ENCODE peak calls at places on chromosomes 6 and 20, in ten cellular contexts. One of them, this sample, is unnamed.

GRCh38 chr6:137315081-137315480 is 95.9 kb upstream of the IFNGR1 start:
- DNase-seq in activated CD8-positive, alpha-beta memory T cell treated with anti-CD3 and anti-CD28 coated beads, Interleukin-2, amount 10 ng/mL, durations not matched to agents 7 days and 5 days: no peak
- DNase-seq in NCI-H345: peak
- DNase-seq in NCI-H1105 treated with DMSO at 0.1 percent for 48 hours: no peak
- DNase-seq in heart right ventricle: no peak
- DNase-seq in nucleus accumbens: no peak
- DNase-seq in epithelial cell of esophagus: no peak
- DNase-seq in HFFc6: no peak
- DNase-seq in HEK293T: no peak
- DNase-seq in NCI-H774: no peak
- DNase-seq in this sample: no peak

GRCh38 chr6:16762547-16763477 is 1.6 kb upstream of the ATXN1 start:
- DNase-seq in NCI-H1105 treated with DMSO at 0.1 percent for 48 hours: peak
- DNase-seq in NCI-H345: peak
- DNase-seq in epithelial cell of esophagus: peak
- DNase-seq in HFFc6: peak
- DNase-seq in heart right ventricle: peak
- DNase-seq in activated CD8-positive, alpha-beta memory T cell treated with anti-CD3 and anti-CD28 coated beads, Interleukin-2, amount 10 ng/mL, durations not matched to agents 7 days and 5 days: peak
- DNase-seq in nucleus accumbens: no peak
- DNase-seq in NCI-H774: peak
- DNase-seq in HEK293T: peak
- DNase-seq in this sample: no peak

GRCh38 chr20:33666293-33667244 is at the start of gene ACTL10:
- DNase-seq in NCI-H774: peak
- DNase-seq in activated CD8-positive, alpha-beta memory T cell treated with anti-CD3 and anti-CD28 coated beads, Interleukin-2, amount 10 ng/mL, durations not matched to agents 7 days and 5 days: peak
- DNase-seq in HEK293T: peak
- DNase-seq in epithelial cell of esophagus: peak
- DNase-seq in heart right ventricle: peak
- DNase-seq in NCI-H1105 treated with DMSO at 0.1 percent for 48 hours: peak
- DNase-seq in NCI-H345: peak
- DNase-seq in HFFc6: peak
- DNase-seq in nucleus accumbens: peak
- DNase-seq in this sample: no peak

GRCh38 chr20:34281177-34281576 is 22.0 kb downstream of the AHCY start:
- DNase-seq in NCI-H1105 treated with DMSO at 0.1 percent for 48 hours: no peak
- DNase-seq in heart right ventricle: no peak
- DNase-seq in NCI-H774: no peak
- DNase-seq in NCI-H345: no peak
- DNase-seq in nucleus accumbens: no peak
- DNase-seq in HFFc6: no peak
- DNase-seq in epithelial cell of esophagus: no peak
- DNase-seq in HEK293T: no peak
- DNase-seq in activated CD8-positive, alpha-beta memory T cell treated with anti-CD3 and anti-CD28 coated beads, Interleukin-2, amount 10 ng/mL, durations not matched to agents 7 days and 5 days: no peak
- DNase-seq in this sample: no peak

GRCh38 chr6:41504526-41505021 is 41.6 kb upstream of the FOXP4 start:
- DNase-seq in epithelial cell of esophagus: no peak
- DNase-seq in NCI-H774: no peak
- DNase-seq in HFFc6: no peak
- DNase-seq in HEK293T: no peak
- DNase-seq in NCI-H1105 treated with DMSO at 0.1 percent for 48 hours: peak
- DNase-seq in NCI-H345: no peak
- DNase-seq in heart right ventricle: no peak
- DNase-seq in nucleus accumbens: no peak
- DNase-seq in activated CD8-positive, alpha-beta memory T cell treated with anti-CD3 and anti-CD28 coated beads, Interleukin-2, amount 10 ng/mL, durations not matched to agents 7 days and 5 days: no peak
- DNase-seq in this sample: no peak

GRCh38 chr6:99393698-99394531 is at the start of gene COQ3:
- DNase-seq in NCI-H774: peak
- DNase-seq in NCI-H345: peak
- DNase-seq in HFFc6: peak
- DNase-seq in nucleus accumbens: peak
- DNase-seq in heart right ventricle: peak
- DNase-seq in epithelial cell of esophagus: peak
- DNase-seq in activated CD8-positive, alpha-beta memory T cell treated with anti-CD3 and anti-CD28 coated beads, Interleukin-2, amount 10 ng/mL, durations not matched to agents 7 days and 5 days: peak
- DNase-seq in HEK293T: peak
- DNase-seq in NCI-H1105 treated with DMSO at 0.1 percent for 48 hours: peak
- DNase-seq in this sample: peak

GRCh38 chr6:38973178-38974057 is 75.2 kb upstream of the GLP1R start:
- DNase-seq in heart right ventricle: peak
- DNase-seq in NCI-H1105 treated with DMSO at 0.1 percent for 48 hours: peak
- DNase-seq in nucleus accumbens: no peak
- DNase-seq in HEK293T: peak
- DNase-seq in HFFc6: peak
- DNase-seq in activated CD8-positive, alpha-beta memory T cell treated with anti-CD3 and anti-CD28 coated beads, Interleukin-2, amount 10 ng/mL, durations not matched to agents 7 days and 5 days: peak
- DNase-seq in epithelial cell of esophagus: peak
- DNase-seq in NCI-H774: peak
- DNase-seq in NCI-H345: peak
- DNase-seq in this sample: peak

GRCh38 chr6:116218172-116218633 is 35.7 kb downstream of the TSPYL4 start:
- DNase-seq in heart right ventricle: no peak
- DNase-seq in HEK293T: no peak
- DNase-seq in epithelial cell of esophagus: peak
- DNase-seq in NCI-H774: peak
- DNase-seq in NCI-H1105 treated with DMSO at 0.1 percent for 48 hours: peak
- DNase-seq in nucleus accumbens: no peak
- DNase-seq in HFFc6: peak
- DNase-seq in activated CD8-positive, alpha-beta memory T cell treated with anti-CD3 and anti-CD28 coated beads, Interleukin-2, amount 10 ng/mL, durations not matched to agents 7 days and 5 days: no peak
- DNase-seq in NCI-H345: no peak
- DNase-seq in this sample: no peak

GRCh38 chr20:49560186-49560585 is 7.8 kb downstream of the PTGIS start:
- DNase-seq in HFFc6: no peak
- DNase-seq in activated CD8-positive, alpha-beta memory T cell treated with anti-CD3 and anti-CD28 coated beads, Interleukin-2, amount 10 ng/mL, durations not matched to agents 7 days and 5 days: no peak
- DNase-seq in HEK293T: no peak
- DNase-seq in nucleus accumbens: no peak
- DNase-seq in NCI-H774: no peak
- DNase-seq in epithelial cell of esophagus: no peak
- DNase-seq in NCI-H345: no peak
- DNase-seq in heart right ventricle: no peak
- DNase-seq in NCI-H1105 treated with DMSO at 0.1 percent for 48 hours: no peak
- DNase-seq in this sample: no peak

GRCh38 chr6:116475151-116475550 is 14.0 kb downstream of the CALHM6 start:
- DNase-seq in nucleus accumbens: no peak
- DNase-seq in heart right ventricle: no peak
- DNase-seq in NCI-H345: no peak
- DNase-seq in epithelial cell of esophagus: no peak
- DNase-seq in HFFc6: no peak
- DNase-seq in NCI-H774: no peak
- DNase-seq in HEK293T: no peak
- DNase-seq in activated CD8-positive, alpha-beta memory T cell treated with anti-CD3 and anti-CD28 coated beads, Interleukin-2, amount 10 ng/mL, durations not matched to agents 7 days and 5 days: no peak
- DNase-seq in NCI-H1105 treated with DMSO at 0.1 percent for 48 hours: no peak
- DNase-seq in this sample: no peak

GRCh38 chr6:50007821-50008220 is 14.0 kb downstream of the DEFB110 start:
- DNase-seq in NCI-H345: no peak
- DNase-seq in nucleus accumbens: no peak
- DNase-seq in HFFc6: no peak
- DNase-seq in HEK293T: no peak
- DNase-seq in epithelial cell of esophagus: peak
- DNase-seq in NCI-H774: no peak
- DNase-seq in NCI-H1105 treated with DMSO at 0.1 percent for 48 hours: no peak
- DNase-seq in activated CD8-positive, alpha-beta memory T cell treated with anti-CD3 and anti-CD28 coated beads, Interleukin-2, amount 10 ng/mL, durations not matched to agents 7 days and 5 days: no peak
- DNase-seq in heart right ventricle: no peak
- DNase-seq in this sample: no peak

GRCh38 chr20:5061209-5061608 is 58.5 kb downstream of the PCNA start:
- DNase-seq in nucleus accumbens: no peak
- DNase-seq in heart right ventricle: no peak
- DNase-seq in NCI-H1105 treated with DMSO at 0.1 percent for 48 hours: no peak
- DNase-seq in epithelial cell of esophagus: peak
- DNase-seq in HFFc6: peak
- DNase-seq in activated CD8-positive, alpha-beta memory T cell treated with anti-CD3 and anti-CD28 coated beads, Interleukin-2, amount 10 ng/mL, durations not matched to agents 7 days and 5 days: no peak
- DNase-seq in NCI-H774: no peak
- DNase-seq in NCI-H345: no peak
- DNase-seq in HEK293T: no peak
- DNase-seq in this sample: no peak

GRCh38 chr20:20520776-20521175 is 152.9 kb downstream of the INSM1 start:
- DNase-seq in nucleus accumbens: no peak
- DNase-seq in HFFc6: peak
- DNase-seq in NCI-H1105 treated with DMSO at 0.1 percent for 48 hours: no peak
- DNase-seq in NCI-H345: no peak
- DNase-seq in heart right ventricle: no peak
- DNase-seq in activated CD8-positive, alpha-beta memory T cell treated with anti-CD3 and anti-CD28 coated beads, Interleukin-2, amount 10 ng/mL, durations not matched to agents 7 days and 5 days: no peak
- DNase-seq in NCI-H774: no peak
- DNase-seq in epithelial cell of esophagus: peak
- DNase-seq in HEK293T: no peak
- DNase-seq in this sample: no peak

GRCh38 chr6:148329568-148330299 is 12.9 kb upstream of the SASH1 start:
- DNase-seq in NCI-H345: no peak
- DNase-seq in activated CD8-positive, alpha-beta memory T cell treated with anti-CD3 and anti-CD28 coated beads, Interleukin-2, amount 10 ng/mL, durations not matched to agents 7 days and 5 days: no peak
- DNase-seq in NCI-H1105 treated with DMSO at 0.1 percent for 48 hours: no peak
- DNase-seq in epithelial cell of esophagus: peak
- DNase-seq in nucleus accumbens: no peak
- DNase-seq in HFFc6: peak
- DNase-seq in HEK293T: no peak
- DNase-seq in NCI-H774: no peak
- DNase-seq in heart right ventricle: no peak
- DNase-seq in this sample: no peak

GRCh38 chr20:33993800-33994623 is at the start of gene RALY:
- DNase-seq in epithelial cell of esophagus: peak
- DNase-seq in nucleus accumbens: peak
- DNase-seq in heart right ventricle: peak
- DNase-seq in NCI-H774: peak
- DNase-seq in NCI-H345: peak
- DNase-seq in NCI-H1105 treated with DMSO at 0.1 percent for 48 hours: peak
- DNase-seq in HEK293T: peak
- DNase-seq in HFFc6: peak
- DNase-seq in activated CD8-positive, alpha-beta memory T cell treated with anti-CD3 and anti-CD28 coated beads, Interleukin-2, amount 10 ng/mL, durations not matched to agents 7 days and 5 days: peak
- DNase-seq in this sample: peak

GRCh38 chr20:40630723-40631631 is 58.1 kb downstream of the MAFB start:
- DNase-seq in NCI-H1105 treated with DMSO at 0.1 percent for 48 hours: no peak
- DNase-seq in activated CD8-positive, alpha-beta memory T cell treated with anti-CD3 and anti-CD28 coated beads, Interleukin-2, amount 10 ng/mL, durations not matched to agents 7 days and 5 days: peak
- DNase-seq in epithelial cell of esophagus: peak
- DNase-seq in heart right ventricle: no peak
- DNase-seq in HEK293T: no peak
- DNase-seq in NCI-H774: no peak
- DNase-seq in nucleus accumbens: no peak
- DNase-seq in HFFc6: no peak
- DNase-seq in NCI-H345: no peak
- DNase-seq in this sample: no peak

GRCh38 chr20:31719644-31720485 is 2.8 kb downstream of the BCL2L1 start:
- DNase-seq in epithelial cell of esophagus: no peak
- DNase-seq in nucleus accumbens: no peak
- DNase-seq in NCI-H345: no peak
- DNase-seq in HEK293T: no peak
- DNase-seq in heart right ventricle: no peak
- DNase-seq in NCI-H774: no peak
- DNase-seq in HFFc6: peak
- DNase-seq in NCI-H1105 treated with DMSO at 0.1 percent for 48 hours: no peak
- DNase-seq in activated CD8-positive, alpha-beta memory T cell treated with anti-CD3 and anti-CD28 coated beads, Interleukin-2, amount 10 ng/mL, durations not matched to agents 7 days and 5 days: no peak
- DNase-seq in this sample: no peak

GRCh38 chr20:46206025-46206424 is 87.9 kb downstream of the CD40 start:
- DNase-seq in epithelial cell of esophagus: peak
- DNase-seq in HEK293T: no peak
- DNase-seq in heart right ventricle: peak
- DNase-seq in HFFc6: peak
- DNase-seq in NCI-H774: no peak
- DNase-seq in NCI-H345: no peak
- DNase-seq in NCI-H1105 treated with DMSO at 0.1 percent for 48 hours: no peak
- DNase-seq in activated CD8-positive, alpha-beta memory T cell treated with anti-CD3 and anti-CD28 coated beads, Interleukin-2, amount 10 ng/mL, durations not matched to agents 7 days and 5 days: no peak
- DNase-seq in nucleus accumbens: peak
- DNase-seq in this sample: no peak

GRCh38 chr6:12653396-12653910 is 63.1 kb upstream of the PHACTR1 start:
- DNase-seq in NCI-H1105 treated with DMSO at 0.1 percent for 48 hours: no peak
- DNase-seq in HEK293T: no peak
- DNase-seq in NCI-H774: no peak
- DNase-seq in heart right ventricle: peak
- DNase-seq in activated CD8-positive, alpha-beta memory T cell treated with anti-CD3 and anti-CD28 coated beads, Interleukin-2, amount 10 ng/mL, durations not matched to agents 7 days and 5 days: no peak
- DNase-seq in nucleus accumbens: no peak
- DNase-seq in HFFc6: no peak
- DNase-seq in NCI-H345: no peak
- DNase-seq in epithelial cell of esophagus: no peak
- DNase-seq in this sample: peak

GRCh38 chr6:163408352-163408991 is 6.0 kb upstream of the QKI start:
- DNase-seq in NCI-H1105 treated with DMSO at 0.1 percent for 48 hours: no peak
- DNase-seq in epithelial cell of esophagus: no peak
- DNase-seq in activated CD8-positive, alpha-beta memory T cell treated with anti-CD3 and anti-CD28 coated beads, Interleukin-2, amount 10 ng/mL, durations not matched to agents 7 days and 5 days: no peak
- DNase-seq in NCI-H774: no peak
- DNase-seq in HEK293T: no peak
- DNase-seq in nucleus accumbens: no peak
- DNase-seq in heart right ventricle: no peak
- DNase-seq in NCI-H345: no peak
- DNase-seq in HFFc6: no peak
- DNase-seq in this sample: no peak

GRCh38 chr6:24935753-24936152 is at the start of gene RIPOR2:
- DNase-seq in NCI-H1105 treated with DMSO at 0.1 percent for 48 hours: no peak
- DNase-seq in nucleus accumbens: no peak
- DNase-seq in HEK293T: peak
- DNase-seq in HFFc6: no peak
- DNase-seq in heart right ventricle: no peak
- DNase-seq in NCI-H345: no peak
- DNase-seq in NCI-H774: no peak
- DNase-seq in activated CD8-positive, alpha-beta memory T cell treated with anti-CD3 and anti-CD28 coated beads, Interleukin-2, amount 10 ng/mL, durations not matched to agents 7 days and 5 days: peak
- DNase-seq in epithelial cell of esophagus: peak
- DNase-seq in this sample: peak

GRCh38 chr6:98808522-98809210 is 25.7 kb upstream of the POU3F2 start:
- DNase-seq in HFFc6: no peak
- DNase-seq in epithelial cell of esophagus: no peak
- DNase-seq in nucleus accumbens: no peak
- DNase-seq in activated CD8-positive, alpha-beta memory T cell treated with anti-CD3 and anti-CD28 coated beads, Interleukin-2, amount 10 ng/mL, durations not matched to agents 7 days and 5 days: no peak
- DNase-seq in NCI-H345: no peak
- DNase-seq in heart right ventricle: no peak
- DNase-seq in NCI-H774: no peak
- DNase-seq in HEK293T: no peak
- DNase-seq in NCI-H1105 treated with DMSO at 0.1 percent for 48 hours: no peak
- DNase-seq in this sample: no peak

GRCh38 chr6:53623497-53623896 is 42.1 kb downstream of the KLHL31 start:
- DNase-seq in activated CD8-positive, alpha-beta memory T cell treated with anti-CD3 and anti-CD28 coated beads, Interleukin-2, amount 10 ng/mL, durations not matched to agents 7 days and 5 days: no peak
- DNase-seq in NCI-H1105 treated with DMSO at 0.1 percent for 48 hours: no peak
- DNase-seq in heart right ventricle: no peak
- DNase-seq in NCI-H345: no peak
- DNase-seq in HEK293T: no peak
- DNase-seq in HFFc6: no peak
- DNase-seq in NCI-H774: no peak
- DNase-seq in epithelial cell of esophagus: peak
- DNase-seq in nucleus accumbens: no peak
- DNase-seq in this sample: no peak

GRCh38 chr6:157323924-157324276 is 581 bp upstream of the TMEM242 start:
- DNase-seq in activated CD8-positive, alpha-beta memory T cell treated with anti-CD3 and anti-CD28 coated beads, Interleukin-2, amount 10 ng/mL, durations not matched to agents 7 days and 5 days: peak
- DNase-seq in NCI-H774: no peak
- DNase-seq in NCI-H1105 treated with DMSO at 0.1 percent for 48 hours: no peak
- DNase-seq in nucleus accumbens: no peak
- DNase-seq in heart right ventricle: peak
- DNase-seq in HFFc6: peak
- DNase-seq in NCI-H345: no peak
- DNase-seq in epithelial cell of esophagus: peak
- DNase-seq in HEK293T: peak
- DNase-seq in this sample: no peak

GRCh38 chr6:88422831-88423230 is 256.7 kb upstream of the CNR1 start:
- DNase-seq in NCI-H345: no peak
- DNase-seq in activated CD8-positive, alpha-beta memory T cell treated with anti-CD3 and anti-CD28 coated beads, Interleukin-2, amount 10 ng/mL, durations not matched to agents 7 days and 5 days: no peak
- DNase-seq in heart right ventricle: no peak
- DNase-seq in NCI-H1105 treated with DMSO at 0.1 percent for 48 hours: no peak
- DNase-seq in HFFc6: no peak
- DNase-seq in HEK293T: no peak
- DNase-seq in nucleus accumbens: no peak
- DNase-seq in epithelial cell of esophagus: no peak
- DNase-seq in NCI-H774: no peak
- DNase-seq in this sample: no peak

GRCh38 chr6:34531580-34532201 is 24.4 kb downstream of the SPDEF start:
- DNase-seq in epithelial cell of esophagus: peak
- DNase-seq in HFFc6: no peak
- DNase-seq in HEK293T: no peak
- DNase-seq in nucleus accumbens: peak
- DNase-seq in NCI-H345: no peak
- DNase-seq in heart right ventricle: peak
- DNase-seq in NCI-H1105 treated with DMSO at 0.1 percent for 48 hours: no peak
- DNase-seq in activated CD8-positive, alpha-beta memory T cell treated with anti-CD3 and anti-CD28 coated beads, Interleukin-2, amount 10 ng/mL, durations not matched to agents 7 days and 5 days: no peak
- DNase-seq in NCI-H774: no peak
- DNase-seq in this sample: peak

GRCh38 chr6:1395496-1395895 is 6.1 kb downstream of the FOXF2 start:
- DNase-seq in activated CD8-positive, alpha-beta memory T cell treated with anti-CD3 and anti-CD28 coated beads, Interleukin-2, amount 10 ng/mL, durations not matched to agents 7 days and 5 days: no peak
- DNase-seq in NCI-H1105 treated with DMSO at 0.1 percent for 48 hours: no peak
- DNase-seq in HEK293T: no peak
- DNase-seq in NCI-H774: no peak
- DNase-seq in HFFc6: no peak
- DNase-seq in NCI-H345: no peak
- DNase-seq in heart right ventricle: no peak
- DNase-seq in epithelial cell of esophagus: no peak
- DNase-seq in nucleus accumbens: no peak
- DNase-seq in this sample: no peak